ENCODE peak calls at places on chromosomes 6 and 20, in nine cellular contexts. N, H, U, E, S, K, Q, D and J are unnamed samples.
A peak's percentile ranks its signal among the peaks of the same experiment; 100 is the strongest.

GRCh38 chr6:132404736-132405135 is 3.5 kb upstream of the MOXD1 start:
- DNase-seq in Q (no peak), K (no peak), E (no peak), U (no peak), S (no peak), H (no peak), N (no peak), D (no peak), J (no peak)

GRCh38 chr20:45857836-45858250 is 429 bp downstream of the ZSWIM3 start:
- DNase-seq in Q (no peak), U (peak; percentile 58), E (peak; percentile 43), S (no peak), D (no peak), K (no peak), N (no peak), H (peak; percentile 73), J (no peak)

GRCh38 chr6:170271771-170272314 is 19.0 kb downstream of the DLL1 start:
- DNase-seq in E (peak; percentile 61), H (peak; percentile 88), D (no peak), U (no peak), N (no peak), K (no peak), Q (no peak), S (peak; percentile 75), J (peak; percentile 76)

GRCh38 chr6:133681880-133682279 is 207.0 kb upstream of the TCF21 start:
- DNase-seq in K (no peak), H (no peak), N (no peak), U (no peak), Q (peak; percentile 75), S (no peak), D (no peak), E (no peak), J (no peak)

GRCh38 chr6:154961141-154961540 is 34.0 kb upstream of the TIAM2 start:
- DNase-seq in S (no peak), Q (no peak), K (no peak), E (no peak), H (no peak), N (no peak), D (no peak), U (no peak), J (no peak)

GRCh38 chr6:123210645-123211044 is 214.6 kb downstream of the CLVS2 start:
- DNase-seq in K (no peak), U (no peak), E (no peak), Q (no peak), S (no peak), D (no peak), H (no peak), N (no peak), J (no peak)

GRCh38 chr20:50123418-50123817 is 10.5 kb upstream of the UBE2V1 start:
- DNase-seq in N (no peak), E (no peak), Q (no peak), S (no peak), D (no peak), K (no peak), H (no peak), U (no peak), J (peak; percentile 39)

GRCh38 chr6:26520088-26520839 is 17.9 kb upstream of the HMGN4 start:
- DNase-seq in K (no peak), Q (no peak), H (no peak), U (peak; percentile 72), N (no peak), E (no peak), D (no peak), S (no peak), J (peak; percentile 83)

GRCh38 chr20:16385462-16385861 is 187.8 kb downstream of the KIF16B start:
- DNase-seq in S (no peak), E (no peak), H (no peak), K (no peak), Q (no peak), U (no peak), D (no peak), N (no peak), J (no peak)

GRCh38 chr6:72857791-72858190 is 235.9 kb downstream of the KCNQ5 start:
- DNase-seq in H (no peak), U (no peak), D (no peak), K (no peak), S (no peak), N (peak; percentile 53), Q (no peak), E (no peak), J (no peak)

GRCh38 chr6:22145823-22146379 is 150.9 kb downstream of the PRL start:
- DNase-seq in U (peak; percentile 63), N (peak; percentile 57), K (peak; percentile 13), D (peak; percentile 81), E (no peak), H (peak; percentile 9), S (no peak), Q (peak; percentile 40), J (peak; percentile 65)

GRCh38 chr20:50798650-50799049 is 3.8 kb downstream of the BCAS4 start:
- DNase-seq in Q (no peak), D (no peak), H (no peak), N (peak; percentile 4), U (no peak), S (no peak), K (no peak), E (no peak), J (no peak)

GRCh38 chr6:44740566-44741120 is 353.1 kb downstream of the CDC5L start:
- DNase-seq in E (no peak), H (no peak), S (no peak), D (no peak), N (no peak), K (no peak), U (no peak), Q (no peak), J (no peak)